ENCODE peak calls at places on chromosomes 11 and 22, in nine cellular contexts. P is BE2C; Z is lung; B is DMS79; C is NCI-H526; E is aorta; G is stimulated activated CD8-positive, alpha-beta memory T cell treated with anti-CD3 and anti-CD28 coated beads, Interleukin-4, amount 100 ng/mL, for 1 hour; H is activated naive CD8-positive, alpha-beta T cell treated with anti-CD3 and anti-CD28 coated beads, Interleukin-2, amount 50 U/mL, for 24 hours; Q is sciatic nerve. J is an unnamed sample.

GRCh38 chr11:95888439-95888838 is 35.5 kb downstream of the MTMR2 start:
- DNase-seq in P (no peak), Z (no peak), B (no peak), C (no peak), E (no peak), G (no peak), H (no peak), Q (no peak), J (no peak)

GRCh38 chr11:31419669-31420068 is 50.0 kb downstream of the DNAJC24 start:
- DNase-seq in P (no peak), Z (no peak), B (no peak), C (no peak), E (no peak), G (no peak), H (no peak), Q (no peak), J (no peak)

GRCh38 chr22:38706101-38706884 is 549 bp downstream of the GTPBP1 start:
- DNase-seq in P (peak), Z (peak), B (no peak), C (peak), E (peak), G (no peak), H (peak), Q (peak), J (peak)

GRCh38 chr11:60345489-60345888 is 18.4 kb downstream of the MS4A6E start:
- DNase-seq in P (peak), Z (no peak), B (no peak), C (peak), E (no peak), G (no peak), H (peak), Q (no peak), J (no peak)

GRCh38 chr11:115409691-115410220 is 94.5 kb downstream of the CADM1 start:
- DNase-seq in P (peak), Z (no peak), B (peak), C (peak), E (no peak), G (no peak), H (no peak), Q (no peak), J (no peak)

GRCh38 chr11:60265373-60266214 is 14.9 kb upstream of the MS4A4A start:
- DNase-seq in P (no peak), Z (no peak), B (no peak), C (peak), E (no peak), G (no peak), H (peak), Q (no peak), J (peak)

GRCh38 chr11:27506200-27507182 is at the start of gene LIN7C:
- DNase-seq in P (peak), Z (peak), B (peak), C (peak), E (peak), G (peak), H (peak), Q (peak), J (peak)

GRCh38 chr11:106463154-106463553 is 385.7 kb downstream of the AASDHPPT start:
- DNase-seq in P (no peak), Z (no peak), B (no peak), C (no peak), E (no peak), G (no peak), H (no peak), Q (no peak), J (no peak)

GRCh38 chr11:57343825-57344224 is 5.7 kb downstream of the P2RX3 start:
- DNase-seq in P (no peak), Z (no peak), B (peak), C (peak), E (peak), G (no peak), H (no peak), Q (no peak), J (no peak)

GRCh38 chr22:45290410-45290936 is 5.7 kb downstream of the UPK3A start:
- DNase-seq in P (peak), Z (no peak), B (peak), C (peak), E (no peak), G (no peak), H (no peak), Q (no peak), J (peak)

GRCh38 chr11:35166369-35167360 is 27.7 kb downstream of the CD44 start:
- DNase-seq in P (no peak), Z (no peak), B (no peak), C (no peak), E (peak), G (no peak), H (peak), Q (peak), J (no peak)

GRCh38 chr22:24282401-24282800 is 11.8 kb downstream of the SPECC1L start:
- DNase-seq in P (no peak), Z (no peak), B (no peak), C (no peak), E (no peak), G (no peak), H (no peak), Q (no peak), J (no peak)

GRCh38 chr11:9616858-9617257 is 43.4 kb downstream of the WEE1 start:
- DNase-seq in P (no peak), Z (no peak), B (no peak), C (no peak), E (no peak), G (no peak), H (no peak), Q (no peak), J (no peak)

GRCh38 chr11:128694618-128695481 is 978 bp downstream of the FLI1 start:
- DNase-seq in P (no peak), Z (no peak), B (no peak), C (peak), E (peak), G (no peak), H (no peak), Q (peak), J (peak)

GRCh38 chr11:65380460-65381126 is 1.9 kb downstream of the SLC25A45 start:
- DNase-seq in P (no peak), Z (no peak), B (no peak), C (peak), E (no peak), G (no peak), H (no peak), Q (no peak), J (no peak)

GRCh38 chr22:35315141-35315854 is 15.6 kb downstream of the TOM1 start:
- DNase-seq in P (no peak), Z (no peak), B (no peak), C (no peak), E (peak), G (no peak), H (no peak), Q (no peak), J (no peak)

GRCh38 chr22:19716041-19716828 is 1.9 kb downstream of the SEPTIN5 start:
- DNase-seq in P (no peak), Z (no peak), B (no peak), C (no peak), E (no peak), G (no peak), H (no peak), Q (no peak), J (no peak)

GRCh38 chr11:72228844-72229231 is 4.3 kb downstream of the INPPL1 start:
- DNase-seq in P (no peak), Z (peak), B (no peak), C (no peak), E (no peak), G (no peak), H (no peak), Q (no peak), J (no peak)

GRCh38 chr11:45180158-45180887 is 33.9 kb downstream of the PRDM11 start:
- DNase-seq in P (peak), Z (peak), B (peak), C (peak), E (peak), G (no peak), H (peak), Q (peak), J (peak)

GRCh38 chr11:16402654-16403447 is 46.5 kb upstream of the SOX6 start:
- DNase-seq in P (no peak), Z (no peak), B (no peak), C (no peak), E (no peak), G (no peak), H (no peak), Q (no peak), J (peak)

GRCh38 chr11:63769719-63770443 is 1.3 kb upstream of the ZFTA start:
- DNase-seq in P (no peak), Z (no peak), B (peak), C (peak), E (peak), G (no peak), H (peak), Q (no peak), J (peak)

GRCh38 chr11:106585061-106585460 is 433.2 kb downstream of the GUCY1A2 start:
- DNase-seq in P (peak), Z (no peak), B (no peak), C (peak), E (no peak), G (no peak), H (no peak), Q (no peak), J (no peak)

GRCh38 chr11:67645521-67646457 is 4.7 kb downstream of the ACY3 start:
- DNase-seq in P (no peak), Z (no peak), B (no peak), C (peak), E (peak), G (no peak), H (no peak), Q (no peak), J (no peak)

GRCh38 chr11:29256580-29256979 is 760.2 kb downstream of the KCNA4 start:
- DNase-seq in P (no peak), Z (no peak), B (no peak), C (no peak), E (no peak), G (no peak), H (no peak), Q (no peak), J (no peak)

J was measured in retina.